ENCODE peak calls at places on chromosomes 4 and X, in seven cellular contexts. F is NCI-H187 treated with DMSO at 0.1 percent for 48 hours; H is astrocyte of the hippocampus; Y is hepatic stellate cell; U is stimulated activated CD4-positive, alpha-beta T cell treated with anti-CD3 and anti-CD28 coated beads, Interleukin-12 subunit alpha, Interleukin-12 subunit beta, amount 100 ng/mL, for 4 hours; B is NAMALWA; K is brain microvascular endothelial cell. D is an unnamed sample.

GRCh38 chr4:42428036-42428435 is 30.7 kb downstream of the SHISA3 start:
- DNase-seq in F (no peak), H (no peak), Y (no peak), U (no peak), B (no peak), K (no peak), D (no peak)

GRCh38 chr4:69518543-69519198 is 23.0 kb upstream of the UGT2B4 start:
- DNase-seq in F (no peak), H (no peak), Y (no peak), U (no peak), B (no peak), K (no peak), D (no peak)

GRCh38 chrX:11382935-11383334 is 89.7 kb downstream of the AMELX start:
- DNase-seq in F (peak), H (no peak), Y (no peak), U (no peak), B (no peak), K (no peak), D (no peak)

GRCh38 chr4:825969-826330 is at the start of gene CPLX1:
- DNase-seq in F (no peak), H (peak), Y (no peak), U (peak), B (no peak), K (no peak), D (no peak)

GRCh38 chr4:95869961-95870500 is 30.1 kb downstream of the PDHA2 start:
- DNase-seq in F (no peak), H (no peak), Y (no peak), U (no peak), B (no peak), K (peak), D (no peak)

GRCh38 chr4:9880411-9881197 is 99.2 kb downstream of the DRD5 start:
- DNase-seq in F (peak), H (no peak), Y (no peak), U (no peak), B (no peak), K (peak), D (no peak)

GRCh38 chr4:26780524-26780923 is 80.1 kb upstream of the STIM2 start:
- DNase-seq in F (no peak), H (no peak), Y (no peak), U (no peak), B (no peak), K (no peak), D (no peak)

GRCh38 chr4:7827566-7827965 is 112.1 kb downstream of the AFAP1 start:
- DNase-seq in F (no peak), H (no peak), Y (no peak), U (no peak), B (no peak), K (no peak), D (no peak)

GRCh38 chrX:119895843-119896326 is at the start of gene AKAP14:
- DNase-seq in F (no peak), H (peak), Y (no peak), U (no peak), B (no peak), K (no peak), D (no peak)

GRCh38 chrX:12245650-12246645 is 107.7 kb downstream of the FRMPD4 start:
- DNase-seq in F (no peak), H (peak), Y (peak), U (no peak), B (no peak), K (peak), D (no peak)

GRCh38 chr4:15963001-15963451 is at the start of gene FGFBP2:
- DNase-seq in F (no peak), H (peak), Y (peak), U (peak), B (peak), K (peak), D (peak)

GRCh38 chrX:41906515-41907165 is 16.7 kb downstream of the CASK start:
- DNase-seq in F (no peak), H (peak), Y (no peak), U (no peak), B (no peak), K (no peak), D (no peak)

GRCh38 chr4:58435871-58436270 is 1325.7 kb upstream of the IGFBP7 start:
- DNase-seq in F (no peak), H (no peak), Y (no peak), U (no peak), B (no peak), K (no peak), D (no peak)

GRCh38 chrX:154779261-154779660 is 16.6 kb downstream of the DKC1 start:
- DNase-seq in F (no peak), H (no peak), Y (peak), U (no peak), B (no peak), K (no peak), D (no peak)